ENCODE peak calls at places on chromosomes 12 and 14, in seven cellular contexts. Z is mesendoderm; P is left cardiac atrium; K is CD8-positive, alpha-beta memory T cell; L is B cell; T is AML-193; J is activated naive CD8-positive, alpha-beta T cell treated with anti-CD3 and anti-CD28 coated beads for 36 hours. Q is an unnamed sample.

GRCh38 chr12:53102883-53103807 is at the start of gene SOAT2:
- DNase-seq in Z (no peak), P (no peak), K (peak), L (no peak), T (no peak), J (peak), Q (peak)

GRCh38 chr12:106285993-106286392 is 16.5 kb upstream of the TCP11L2 start:
- DNase-seq in Z (no peak), P (no peak), K (no peak), L (no peak), T (no peak), J (no peak), Q (no peak)

GRCh38 chr14:59199614-59200013 is 11.1 kb downstream of the DAAM1 start:
- DNase-seq in Z (no peak), P (no peak), K (no peak), L (no peak), T (no peak), J (no peak), Q (no peak)

GRCh38 chr14:21268612-21269251 is 510 bp downstream of the HNRNPC start:
- DNase-seq in Z (peak), P (no peak), K (peak), L (peak), T (peak), J (no peak), Q (no peak)

GRCh38 chr12:31507966-31508365 is 83.0 kb downstream of the DENND5B start:
- DNase-seq in Z (no peak), P (no peak), K (no peak), L (no peak), T (no peak), J (no peak), Q (no peak)

GRCh38 chr14:64266206-64266605 is 28.0 kb downstream of the ESR2 start:
- DNase-seq in Z (no peak), P (no peak), K (no peak), L (no peak), T (no peak), J (no peak), Q (no peak)

GRCh38 chr12:100987552-100988277 is 193.1 kb downstream of the ANO4 start:
- DNase-seq in Z (peak), P (no peak), K (no peak), L (no peak), T (no peak), J (peak), Q (peak)

GRCh38 chr12:109959411-109960093 is 36.6 kb downstream of the GIT2 start:
- DNase-seq in Z (no peak), P (no peak), K (no peak), L (no peak), T (no peak), J (no peak), Q (no peak)

GRCh38 chr12:96472384-96472783 is 17.0 kb upstream of the CFAP54 start:
- DNase-seq in Z (no peak), P (no peak), K (no peak), L (no peak), T (no peak), J (no peak), Q (no peak)

GRCh38 chr12:28869197-28869596 is 279.9 kb upstream of the FAR2 start:
- DNase-seq in Z (no peak), P (no peak), K (no peak), L (no peak), T (no peak), J (no peak), Q (no peak)

Q was measured in GM06990.